ENCODE peak calls at places on chromosomes 6 and 20, in ten cellular contexts. One of them, this sample, is unnamed.

GRCh38 chr6:80249897-80250296 is 143.4 kb downstream of the BCKDHB start:
- DNase-seq in suprapubic skin: no peak
- DNase-seq in stomach: no peak
- DNase-seq in K562: peak; percentile 49
- DNase-seq in HepG2: no peak
- DNase-seq in sigmoid colon: no peak
- DNase-seq in GM12878: no peak
- DNase-seq in esophagus muscularis mucosa: no peak
- DNase-seq in H1: no peak
- DNase-seq in SK-N-SH: no peak
- DNase-seq in this sample: no peak

GRCh38 chr6:5619249-5619648 is 357.9 kb downstream of the FARS2 start:
- DNase-seq in suprapubic skin: no peak
- DNase-seq in stomach: no peak
- DNase-seq in K562: no peak
- DNase-seq in HepG2: no peak
- DNase-seq in sigmoid colon: no peak
- DNase-seq in GM12878: peak; percentile 17
- DNase-seq in esophagus muscularis mucosa: no peak
- DNase-seq in H1: no peak
- DNase-seq in SK-N-SH: no peak
- DNase-seq in this sample: no peak

GRCh38 chr6:109523478-109523877 is 40.5 kb upstream of the ZBTB24 start:
- DNase-seq in suprapubic skin: no peak
- DNase-seq in stomach: no peak
- DNase-seq in K562: no peak
- DNase-seq in HepG2: no peak
- DNase-seq in sigmoid colon: no peak
- DNase-seq in GM12878: no peak
- DNase-seq in esophagus muscularis mucosa: no peak
- DNase-seq in H1: no peak
- DNase-seq in SK-N-SH: no peak
- DNase-seq in this sample: no peak

GRCh38 chr20:43832096-43832816 is 82.4 kb upstream of the TOX2 start:
- DNase-seq in suprapubic skin: no peak
- DNase-seq in stomach: no peak
- DNase-seq in K562: no peak
- DNase-seq in HepG2: no peak
- DNase-seq in sigmoid colon: peak; percentile 19
- DNase-seq in GM12878: no peak
- DNase-seq in esophagus muscularis mucosa: peak; percentile 80
- DNase-seq in H1: no peak
- DNase-seq in SK-N-SH: no peak
- DNase-seq in this sample: no peak

GRCh38 chr6:74646461-74646860 is 559.4 kb downstream of the COL12A1 start:
- DNase-seq in suprapubic skin: no peak
- DNase-seq in stomach: no peak
- DNase-seq in K562: no peak
- DNase-seq in HepG2: no peak
- DNase-seq in sigmoid colon: no peak
- DNase-seq in GM12878: no peak
- DNase-seq in esophagus muscularis mucosa: no peak
- DNase-seq in H1: no peak
- DNase-seq in SK-N-SH: no peak
- DNase-seq in this sample: no peak

GRCh38 chr6:98824907-98825601 is 9.3 kb upstream of the POU3F2 start:
- DNase-seq in suprapubic skin: no peak
- DNase-seq in stomach: no peak
- DNase-seq in K562: no peak
- DNase-seq in HepG2: no peak
- DNase-seq in sigmoid colon: no peak
- DNase-seq in GM12878: no peak
- DNase-seq in esophagus muscularis mucosa: no peak
- DNase-seq in H1: peak; percentile 73
- DNase-seq in SK-N-SH: no peak
- DNase-seq in this sample: no peak

GRCh38 chr6:40450483-40450882 is 136.7 kb downstream of the LRFN2 start:
- DNase-seq in suprapubic skin: no peak
- DNase-seq in stomach: no peak
- DNase-seq in K562: no peak
- DNase-seq in HepG2: no peak
- DNase-seq in sigmoid colon: no peak
- DNase-seq in GM12878: no peak
- DNase-seq in esophagus muscularis mucosa: no peak
- DNase-seq in H1: no peak
- DNase-seq in SK-N-SH: no peak
- DNase-seq in this sample: no peak

GRCh38 chr6:144898052-144898689 is 613.0 kb downstream of the UTRN start:
- DNase-seq in suprapubic skin: no peak
- DNase-seq in stomach: no peak
- DNase-seq in K562: no peak
- DNase-seq in HepG2: no peak
- DNase-seq in sigmoid colon: no peak
- DNase-seq in GM12878: no peak
- DNase-seq in esophagus muscularis mucosa: no peak
- DNase-seq in H1: no peak
- DNase-seq in SK-N-SH: no peak
- DNase-seq in this sample: no peak

GRCh38 chr6:154430494-154430919 is 73.9 kb upstream of the IPCEF1 start:
- DNase-seq in suprapubic skin: no peak
- DNase-seq in stomach: no peak
- DNase-seq in K562: no peak
- DNase-seq in HepG2: peak; percentile 90
- DNase-seq in sigmoid colon: no peak
- DNase-seq in GM12878: no peak
- DNase-seq in esophagus muscularis mucosa: no peak
- DNase-seq in H1: no peak
- DNase-seq in SK-N-SH: no peak
- DNase-seq in this sample: no peak

GRCh38 chr20:46931699-46932098 is 37.1 kb downstream of the EYA2 start:
- DNase-seq in suprapubic skin: peak; percentile 74
- DNase-seq in stomach: no peak
- DNase-seq in K562: no peak
- DNase-seq in HepG2: no peak
- DNase-seq in sigmoid colon: no peak
- DNase-seq in GM12878: no peak
- DNase-seq in esophagus muscularis mucosa: no peak
- DNase-seq in H1: no peak
- DNase-seq in SK-N-SH: no peak
- DNase-seq in this sample: no peak

GRCh38 chr6:112367655-112368054 is 20.5 kb downstream of the RFPL4B start:
- DNase-seq in suprapubic skin: no peak
- DNase-seq in stomach: no peak
- DNase-seq in K562: no peak
- DNase-seq in HepG2: no peak
- DNase-seq in sigmoid colon: no peak
- DNase-seq in GM12878: no peak
- DNase-seq in esophagus muscularis mucosa: no peak
- DNase-seq in H1: no peak
- DNase-seq in SK-N-SH: no peak
- DNase-seq in this sample: no peak

GRCh38 chr20:61891916-61892649 is 173.6 kb downstream of the TAF4 start:
- DNase-seq in suprapubic skin: no peak
- DNase-seq in stomach: no peak
- DNase-seq in K562: no peak
- DNase-seq in HepG2: no peak
- DNase-seq in sigmoid colon: no peak
- DNase-seq in GM12878: no peak
- DNase-seq in esophagus muscularis mucosa: no peak
- DNase-seq in H1: no peak
- DNase-seq in SK-N-SH: no peak
- DNase-seq in this sample: no peak

GRCh38 chr6:167930300-167930699 is 67.2 kb upstream of the KIF25 start:
- DNase-seq in suprapubic skin: no peak
- DNase-seq in stomach: no peak
- DNase-seq in K562: no peak
- DNase-seq in HepG2: peak; percentile 24
- DNase-seq in sigmoid colon: no peak
- DNase-seq in GM12878: no peak
- DNase-seq in esophagus muscularis mucosa: no peak
- DNase-seq in H1: no peak
- DNase-seq in SK-N-SH: no peak
- DNase-seq in this sample: peak; percentile 16

GRCh38 chr20:17628101-17628841 is 53.8 kb downstream of the RRBP1 start:
- DNase-seq in suprapubic skin: no peak
- DNase-seq in stomach: no peak
- DNase-seq in K562: no peak
- DNase-seq in HepG2: no peak
- DNase-seq in sigmoid colon: peak; percentile 55
- DNase-seq in GM12878: no peak
- DNase-seq in esophagus muscularis mucosa: no peak
- DNase-seq in H1: no peak
- DNase-seq in SK-N-SH: no peak
- DNase-seq in this sample: no peak

GRCh38 chr20:266604-267562 is 9.4 kb downstream of the DEFB132 start:
- DNase-seq in suprapubic skin: peak; percentile 92
- DNase-seq in stomach: peak; percentile 89
- DNase-seq in K562: peak; percentile 92
- DNase-seq in HepG2: peak; percentile 92
- DNase-seq in sigmoid colon: peak; percentile 92
- DNase-seq in GM12878: peak; percentile 41
- DNase-seq in esophagus muscularis mucosa: peak; percentile 97
- DNase-seq in H1: peak; percentile 99
- DNase-seq in SK-N-SH: peak; percentile 91
- DNase-seq in this sample: peak; percentile 96
- TF ChIP-seq POLR2AphosphoS5 in suprapubic skin: no peak
- TF ChIP-seq POLR2AphosphoS5 in stomach: no peak
- TF ChIP-seq POLR2AphosphoS5 in K562: no peak
- TF ChIP-seq POLR2AphosphoS5 in HepG2: peak; percentile 66
- TF ChIP-seq POLR2AphosphoS5 in sigmoid colon: no peak
- TF ChIP-seq POLR2AphosphoS5 in GM12878: peak; percentile 60
- TF ChIP-seq POLR2AphosphoS5 in esophagus muscularis mucosa: peak; percentile 65
- TF ChIP-seq POLR2AphosphoS5 in H1: peak; percentile 93
- TF ChIP-seq POLR2AphosphoS5 in SK-N-SH: no peak
- TF ChIP-seq POLR2AphosphoS5 in this sample: no peak

GRCh38 chr6:102309700-102310099 is 916.2 kb downstream of the GRIK2 start:
- DNase-seq in suprapubic skin: no peak
- DNase-seq in stomach: no peak
- DNase-seq in K562: no peak
- DNase-seq in HepG2: no peak
- DNase-seq in sigmoid colon: no peak
- DNase-seq in GM12878: no peak
- DNase-seq in esophagus muscularis mucosa: no peak
- DNase-seq in H1: no peak
- DNase-seq in SK-N-SH: no peak
- DNase-seq in this sample: no peak
- TF ChIP-seq EP300 in suprapubic skin: no peak
- TF ChIP-seq EP300 in stomach: no peak
- TF ChIP-seq EP300 in K562: no peak
- TF ChIP-seq EP300 in HepG2: no peak
- TF ChIP-seq EP300 in sigmoid colon: no peak
- TF ChIP-seq EP300 in GM12878: no peak
- TF ChIP-seq EP300 in esophagus muscularis mucosa: no peak
- TF ChIP-seq EP300 in H1: no peak
- TF ChIP-seq EP300 in SK-N-SH: no peak
- TF ChIP-seq EP300 in this sample: no peak

DNA sequence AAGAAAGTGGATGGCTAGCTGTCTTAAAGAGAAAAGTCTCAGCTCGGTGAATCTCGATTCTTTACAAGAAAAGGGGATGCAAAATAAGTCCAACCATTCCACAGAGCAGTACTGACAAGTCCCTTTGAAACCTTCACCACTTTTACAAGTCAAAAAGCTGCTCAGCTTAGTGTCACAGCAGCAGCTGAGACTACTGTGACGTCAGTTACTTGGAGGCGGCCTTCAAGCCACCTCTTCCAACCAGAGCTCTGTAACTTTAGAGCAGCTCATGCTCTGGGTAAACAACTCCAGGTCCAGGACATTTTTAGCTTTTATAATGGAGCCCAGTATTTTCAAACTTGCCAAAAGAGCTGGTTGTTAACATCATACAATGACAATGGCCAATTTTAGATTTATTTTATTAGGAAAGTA is at the start of gene KIAA0408:
- DNase-seq in suprapubic skin: peak; percentile 63
- DNase-seq in stomach: peak; percentile 62
- DNase-seq in K562: peak; percentile 5
- DNase-seq in HepG2: no peak
- DNase-seq in sigmoid colon: peak; percentile 95
- DNase-seq in GM12878: no peak
- DNase-seq in esophagus muscularis mucosa: no peak
- DNase-seq in H1: no peak
- DNase-seq in SK-N-SH: no peak
- DNase-seq in this sample: no peak
- H3K27ac ChIP-seq in suprapubic skin: peak within 1 kb of the TSS; percentile 84
- H3K27ac ChIP-seq in stomach: peak within 1 kb of the TSS; percentile 18
- H3K27ac ChIP-seq in K562: no peak within 1 kb of the TSS
- H3K27ac ChIP-seq in HepG2: no peak within 1 kb of the TSS
- H3K27ac ChIP-seq in sigmoid colon: peak within 1 kb of the TSS; percentile 87
- H3K27ac ChIP-seq in GM12878: no peak within 1 kb of the TSS
- H3K27ac ChIP-seq in esophagus muscularis mucosa: peak within 1 kb of the TSS; percentile 89
- H3K27ac ChIP-seq in H1: no peak within 1 kb of the TSS
- H3K27ac ChIP-seq in SK-N-SH: no peak within 1 kb of the TSS
- H3K27ac ChIP-seq in this sample: peak within 1 kb of the TSS; percentile 69

GRCh38 chr6:165506657-165507056 is 156.4 kb downstream of the PDE10A start:
- DNase-seq in suprapubic skin: no peak
- DNase-seq in stomach: no peak
- DNase-seq in K562: no peak
- DNase-seq in HepG2: no peak
- DNase-seq in sigmoid colon: no peak
- DNase-seq in GM12878: no peak
- DNase-seq in esophagus muscularis mucosa: no peak
- DNase-seq in H1: no peak
- DNase-seq in SK-N-SH: no peak
- DNase-seq in this sample: no peak
- TF ChIP-seq POLR2AphosphoS5 in suprapubic skin: no peak
- TF ChIP-seq POLR2AphosphoS5 in stomach: no peak
- TF ChIP-seq POLR2AphosphoS5 in K562: no peak
- TF ChIP-seq POLR2AphosphoS5 in HepG2: no peak
- TF ChIP-seq POLR2AphosphoS5 in sigmoid colon: no peak
- TF ChIP-seq POLR2AphosphoS5 in GM12878: no peak
- TF ChIP-seq POLR2AphosphoS5 in esophagus muscularis mucosa: no peak
- TF ChIP-seq POLR2AphosphoS5 in H1: no peak
- TF ChIP-seq POLR2AphosphoS5 in SK-N-SH: no peak
- TF ChIP-seq POLR2AphosphoS5 in this sample: no peak

DNA sequence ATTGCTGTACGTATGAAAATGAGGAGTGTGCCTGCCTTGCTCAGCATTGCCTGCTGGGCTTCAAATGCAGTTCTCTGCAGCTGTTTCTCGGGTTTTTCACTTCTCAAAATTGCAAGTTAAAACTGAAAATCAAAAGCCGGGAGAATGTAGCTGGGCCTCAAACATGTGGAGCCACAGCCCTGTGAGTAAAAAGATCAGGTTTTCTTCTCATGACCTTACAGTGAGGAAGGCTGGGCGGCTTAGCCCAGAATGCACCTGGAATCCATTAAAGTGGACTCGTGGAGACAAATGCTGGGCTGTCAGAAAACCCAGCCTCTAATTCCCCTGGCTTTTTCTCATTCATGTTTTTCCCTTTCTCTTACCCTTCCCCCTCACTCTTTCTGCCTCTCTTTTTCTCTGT is 34.4 kb downstream of the DSE start:
- DNase-seq in suprapubic skin: no peak
- DNase-seq in stomach: no peak
- DNase-seq in K562: no peak
- DNase-seq in HepG2: no peak
- DNase-seq in sigmoid colon: no peak
- DNase-seq in GM12878: peak; percentile 82
- DNase-seq in esophagus muscularis mucosa: no peak
- DNase-seq in H1: no peak
- DNase-seq in SK-N-SH: peak; percentile 34
- DNase-seq in this sample: no peak
- TF ChIP-seq EP300 in suprapubic skin: no peak
- TF ChIP-seq EP300 in stomach: no peak
- TF ChIP-seq EP300 in K562: no peak
- TF ChIP-seq EP300 in HepG2: no peak
- TF ChIP-seq EP300 in sigmoid colon: no peak
- TF ChIP-seq EP300 in GM12878: peak; percentile 44
- TF ChIP-seq EP300 in esophagus muscularis mucosa: no peak
- TF ChIP-seq EP300 in H1: no peak
- TF ChIP-seq EP300 in SK-N-SH: no peak
- TF ChIP-seq EP300 in this sample: no peak

GRCh38 chr20:5002077-5002413 is 735 bp upstream of the SLC23A2 start:
- DNase-seq in suprapubic skin: no peak
- DNase-seq in stomach: no peak
- DNase-seq in K562: no peak
- DNase-seq in HepG2: no peak
- DNase-seq in sigmoid colon: no peak
- DNase-seq in GM12878: no peak
- DNase-seq in esophagus muscularis mucosa: no peak
- DNase-seq in H1: no peak
- DNase-seq in SK-N-SH: peak; percentile 29
- DNase-seq in this sample: no peak
- H3K27ac ChIP-seq in suprapubic skin: no peak overlapping the region
- H3K27ac ChIP-seq in stomach: no peak overlapping the region
- H3K27ac ChIP-seq in K562: no peak overlapping the region
- H3K27ac ChIP-seq in HepG2: peak overlapping the region; percentile 32
- H3K27ac ChIP-seq in sigmoid colon: peak overlapping the region; percentile 66
- H3K27ac ChIP-seq in GM12878: no peak overlapping the region
- H3K27ac ChIP-seq in esophagus muscularis mucosa: no peak overlapping the region
- H3K27ac ChIP-seq in H1: no peak overlapping the region
- H3K27ac ChIP-seq in SK-N-SH: no peak overlapping the region
- H3K27ac ChIP-seq in this sample: no peak overlapping the region

This sample was measured in upper lobe of left lung.